ENCODE peak calls at places on chromosome 17, in ten cellular contexts. One of them, this sample, is unnamed. For H3K36me3, the result is how much of the 10 kb centered on the place peaks cover.

GRCh38 chr17:83152221-83152744 is 72.9 kb downstream of the METRNL start:
- DNase-seq in sigmoid colon: peak
- DNase-seq in BJ: no peak
- DNase-seq in right lobe of liver: no peak
- DNase-seq in adrenal gland: no peak
- DNase-seq in body of pancreas: no peak
- DNase-seq in bronchial epithelial cell: no peak
- DNase-seq in neural progenitor cell: no peak
- DNase-seq in fibroblast of lung: no peak
- DNase-seq in aorta: no peak
- DNase-seq in this sample: no peak

GRCh38 chr17:561118-561517 is 153.5 kb downstream of the VPS53 start:
- DNase-seq in sigmoid colon: no peak
- DNase-seq in BJ: no peak
- DNase-seq in right lobe of liver: no peak
- DNase-seq in adrenal gland: no peak
- DNase-seq in body of pancreas: no peak
- DNase-seq in bronchial epithelial cell: peak
- DNase-seq in neural progenitor cell: no peak
- DNase-seq in fibroblast of lung: peak
- DNase-seq in aorta: no peak
- DNase-seq in this sample: no peak

GRCh38 chr17:71919896-71920295 is 200.9 kb upstream of the SOX9 start:
- DNase-seq in sigmoid colon: no peak
- DNase-seq in BJ: no peak
- DNase-seq in right lobe of liver: no peak
- DNase-seq in adrenal gland: no peak
- DNase-seq in body of pancreas: no peak
- DNase-seq in bronchial epithelial cell: no peak
- DNase-seq in neural progenitor cell: no peak
- DNase-seq in fibroblast of lung: no peak
- DNase-seq in aorta: no peak
- DNase-seq in this sample: no peak

GRCh38 chr17:1315891-1316403 is 36.5 kb downstream of the TRARG1 start:
- DNase-seq in sigmoid colon: no peak
- DNase-seq in BJ: no peak
- DNase-seq in right lobe of liver: no peak
- DNase-seq in adrenal gland: no peak
- DNase-seq in body of pancreas: no peak
- DNase-seq in bronchial epithelial cell: no peak
- DNase-seq in neural progenitor cell: no peak
- DNase-seq in fibroblast of lung: no peak
- DNase-seq in aorta: peak
- DNase-seq in this sample: no peak

GRCh38 chr17:81173761-81174160 is 7.7 kb upstream of the AATK start:
- DNase-seq in sigmoid colon: no peak
- DNase-seq in BJ: peak
- DNase-seq in right lobe of liver: no peak
- DNase-seq in adrenal gland: no peak
- DNase-seq in body of pancreas: no peak
- DNase-seq in bronchial epithelial cell: no peak
- DNase-seq in neural progenitor cell: no peak
- DNase-seq in fibroblast of lung: no peak
- DNase-seq in aorta: no peak
- DNase-seq in this sample: no peak

GRCh38 chr17:5610956-5611355 is 26.6 kb upstream of the NLRP1 start:
- DNase-seq in sigmoid colon: no peak
- DNase-seq in BJ: no peak
- DNase-seq in right lobe of liver: no peak
- DNase-seq in adrenal gland: no peak
- DNase-seq in body of pancreas: no peak
- DNase-seq in bronchial epithelial cell: no peak
- DNase-seq in neural progenitor cell: no peak
- DNase-seq in fibroblast of lung: no peak
- DNase-seq in aorta: no peak
- DNase-seq in this sample: no peak

GRCh38 chr17:364766-365165 is 12.2 kb upstream of the RPH3AL start:
- DNase-seq in sigmoid colon: peak
- DNase-seq in BJ: no peak
- DNase-seq in right lobe of liver: no peak
- DNase-seq in adrenal gland: no peak
- DNase-seq in body of pancreas: no peak
- DNase-seq in bronchial epithelial cell: no peak
- DNase-seq in neural progenitor cell: no peak
- DNase-seq in fibroblast of lung: no peak
- DNase-seq in aorta: no peak
- DNase-seq in this sample: no peak

GRCh38 chr17:81218459-81218858 is 4.3 kb downstream of the CEP131 start:
- DNase-seq in sigmoid colon: no peak
- DNase-seq in BJ: no peak
- DNase-seq in right lobe of liver: no peak
- DNase-seq in adrenal gland: no peak
- DNase-seq in body of pancreas: no peak
- DNase-seq in bronchial epithelial cell: no peak
- DNase-seq in neural progenitor cell: no peak
- DNase-seq in fibroblast of lung: no peak
- DNase-seq in aorta: no peak
- DNase-seq in this sample: no peak

GRCh38 chr17:71535311-71535710 is 585.5 kb upstream of the SOX9 start:
- DNase-seq in sigmoid colon: no peak
- DNase-seq in BJ: no peak
- DNase-seq in right lobe of liver: no peak
- DNase-seq in adrenal gland: no peak
- DNase-seq in body of pancreas: no peak
- DNase-seq in bronchial epithelial cell: peak
- DNase-seq in neural progenitor cell: no peak
- DNase-seq in fibroblast of lung: no peak
- DNase-seq in aorta: no peak
- DNase-seq in this sample: no peak

GRCh38 chr17:2174471-2175293 is 119.8 kb downstream of the HIC1 start:
- DNase-seq in sigmoid colon: peak
- DNase-seq in BJ: no peak
- DNase-seq in right lobe of liver: peak
- DNase-seq in adrenal gland: peak
- DNase-seq in body of pancreas: peak
- DNase-seq in bronchial epithelial cell: peak
- DNase-seq in neural progenitor cell: no peak
- DNase-seq in fibroblast of lung: peak
- DNase-seq in aorta: peak
- DNase-seq in this sample: no peak

DNA sequence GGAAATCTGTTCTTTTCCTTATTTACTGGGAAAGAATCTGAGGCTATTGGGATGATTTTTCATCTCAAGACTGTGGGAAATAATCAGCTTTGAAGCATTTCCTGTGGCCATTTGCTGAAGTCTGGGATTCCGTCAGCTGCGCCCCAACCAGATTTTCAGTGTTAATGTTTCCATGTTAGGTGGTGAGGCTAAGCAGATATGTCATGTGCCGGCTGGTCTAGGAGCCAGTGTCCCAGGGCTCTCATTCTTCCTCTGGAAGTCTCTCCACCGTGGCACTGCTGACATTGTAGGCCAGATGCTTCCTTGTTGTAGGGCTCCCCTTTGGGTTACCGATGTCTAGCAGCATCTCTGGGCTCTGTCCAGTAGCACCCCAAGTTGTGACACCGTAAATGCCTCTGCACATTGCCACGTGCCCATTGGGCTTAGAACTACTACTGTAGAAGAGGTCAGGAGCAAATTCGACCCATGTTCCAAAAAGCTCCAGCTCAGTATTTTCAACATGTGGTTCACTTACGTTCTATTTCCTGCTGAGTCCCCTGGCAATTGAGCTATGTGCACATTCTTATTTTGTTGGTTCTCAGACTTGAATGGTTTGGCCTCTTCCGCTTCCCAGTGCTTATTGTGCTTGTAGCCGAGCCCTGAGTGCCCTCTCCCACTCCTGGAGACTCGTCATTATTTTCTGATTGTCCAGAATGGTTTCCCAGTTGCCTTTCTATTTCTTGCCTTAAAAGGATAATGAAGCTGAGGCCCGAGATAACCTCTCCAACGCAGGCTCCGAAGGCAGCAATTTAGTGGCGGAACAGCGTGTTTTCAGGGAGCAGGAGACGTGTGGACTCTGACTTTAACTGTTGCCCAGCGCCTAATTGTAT is 82.2 kb downstream of the SPECC1 start:
- DNase-seq in sigmoid colon: no peak
- DNase-seq in BJ: no peak
- DNase-seq in right lobe of liver: no peak
- DNase-seq in adrenal gland: no peak
- DNase-seq in body of pancreas: no peak
- DNase-seq in bronchial epithelial cell: no peak
- DNase-seq in neural progenitor cell: no peak
- DNase-seq in fibroblast of lung: peak
- DNase-seq in aorta: no peak
- DNase-seq in this sample: no peak
- H3K4me3 ChIP-seq in sigmoid colon: no peak
- H3K4me3 ChIP-seq in BJ: no peak
- H3K4me3 ChIP-seq in right lobe of liver: no peak
- H3K4me3 ChIP-seq in adrenal gland: no peak
- H3K4me3 ChIP-seq in body of pancreas: no peak
- H3K4me3 ChIP-seq in bronchial epithelial cell: no peak
- H3K4me3 ChIP-seq in neural progenitor cell: no peak
- H3K4me3 ChIP-seq in fibroblast of lung: no peak
- H3K4me3 ChIP-seq in aorta: no peak
- H3K4me3 ChIP-seq in this sample: no peak

GRCh38 chr17:61967729-61968128 is 39.9 kb upstream of the INTS2 start:
- DNase-seq in sigmoid colon: no peak
- DNase-seq in BJ: no peak
- DNase-seq in right lobe of liver: no peak
- DNase-seq in adrenal gland: no peak
- DNase-seq in body of pancreas: no peak
- DNase-seq in bronchial epithelial cell: no peak
- DNase-seq in neural progenitor cell: no peak
- DNase-seq in fibroblast of lung: peak
- DNase-seq in aorta: no peak
- DNase-seq in this sample: no peak
- H3K36me3 ChIP-seq in sigmoid colon: under half
- H3K36me3 ChIP-seq in BJ: under half
- H3K36me3 ChIP-seq in right lobe of liver: under half
- H3K36me3 ChIP-seq in adrenal gland: under half
- H3K36me3 ChIP-seq in body of pancreas: under half
- H3K36me3 ChIP-seq in bronchial epithelial cell: under half
- H3K36me3 ChIP-seq in neural progenitor cell: under half
- H3K36me3 ChIP-seq in fibroblast of lung: under half
- H3K36me3 ChIP-seq in aorta: under half
- H3K36me3 ChIP-seq in this sample: half or more

GRCh38 chr17:76444518-76445311 is 8.2 kb downstream of the UBE2O start:
- DNase-seq in sigmoid colon: no peak
- DNase-seq in BJ: no peak
- DNase-seq in right lobe of liver: no peak
- DNase-seq in adrenal gland: no peak
- DNase-seq in body of pancreas: no peak
- DNase-seq in bronchial epithelial cell: peak
- DNase-seq in neural progenitor cell: no peak
- DNase-seq in fibroblast of lung: no peak
- DNase-seq in aorta: no peak
- DNase-seq in this sample: no peak
- H3K4me3 ChIP-seq in sigmoid colon: no peak
- H3K4me3 ChIP-seq in BJ: no peak
- H3K4me3 ChIP-seq in right lobe of liver: no peak
- H3K4me3 ChIP-seq in adrenal gland: no peak
- H3K4me3 ChIP-seq in body of pancreas: no peak
- H3K4me3 ChIP-seq in bronchial epithelial cell: no peak
- H3K4me3 ChIP-seq in neural progenitor cell: no peak
- H3K4me3 ChIP-seq in fibroblast of lung: no peak
- H3K4me3 ChIP-seq in aorta: no peak
- H3K4me3 ChIP-seq in this sample: no peak

GRCh38 chr17:19938736-19939135 is 38.9 kb downstream of the AKAP10 start:
- DNase-seq in sigmoid colon: no peak
- DNase-seq in BJ: no peak
- DNase-seq in right lobe of liver: no peak
- DNase-seq in adrenal gland: no peak
- DNase-seq in body of pancreas: no peak
- DNase-seq in bronchial epithelial cell: no peak
- DNase-seq in neural progenitor cell: no peak
- DNase-seq in fibroblast of lung: no peak
- DNase-seq in aorta: no peak
- DNase-seq in this sample: no peak
- H3K36me3 ChIP-seq in sigmoid colon: under half
- H3K36me3 ChIP-seq in BJ: under half
- H3K36me3 ChIP-seq in right lobe of liver: under half
- H3K36me3 ChIP-seq in adrenal gland: under half
- H3K36me3 ChIP-seq in body of pancreas: under half
- H3K36me3 ChIP-seq in bronchial epithelial cell: under half
- H3K36me3 ChIP-seq in neural progenitor cell: under half
- H3K36me3 ChIP-seq in fibroblast of lung: under half
- H3K36me3 ChIP-seq in aorta: under half
- H3K36me3 ChIP-seq in this sample: half or more